ENCODE peak calls at places on chromosomes 11 and 22, in four cellular contexts. J is uterus, H is ovary, M is spleen. S is an unnamed sample. For H3K4me1 and H3K27me3, the result is how much of the 10 kb centered on the place peaks cover.

GRCh38 chr11:111064118-111064517 is 181.4 kb upstream of the POU2AF2 start:
- DNase-seq in J (no peak), H (no peak), M (no peak), S (no peak)

GRCh38 chr11:6438979-6439571 is 1.7 kb downstream of the HPX start:
- DNase-seq in J (peak), H (no peak), M (no peak), S (peak)

GRCh38 chr11:79328402-79328801 is 112.4 kb downstream of the TENM4 start:
- DNase-seq in J (no peak), H (no peak), M (no peak), S (no peak)

GRCh38 chr11:1242289-1242688 is 19.4 kb downstream of the MUC5B start:
- DNase-seq in J (no peak), H (no peak), M (no peak), S (no peak)

GRCh38 chr11:6418958-6419611 is at the start of gene APBB1:
- DNase-seq in J (peak), H (peak), M (peak), S (peak)

GRCh38 chr11:98036810-98037209 is 983.9 kb upstream of the CNTN5 start:
- DNase-seq in J (no peak), H (no peak), M (no peak), S (no peak)

GRCh38 chr22:17781319-17782031 is 7.2 kb upstream of the BID start:
- DNase-seq in J (no peak), H (no peak), M (no peak), S (no peak)

GRCh38 chr11:113313601-113314000 is 782 bp upstream of the TTC12 start:
- DNase-seq in J (no peak), H (no peak), M (no peak), S (no peak)

GRCh38 chr11:134359646-134360045 is 27.9 kb downstream of the GLB1L2 start:
- DNase-seq in J (no peak), H (no peak), M (peak), S (no peak)

GRCh38 chr11:34633990-34634725 is 13.3 kb downstream of the EHF start:
- DNase-seq in J (no peak), H (no peak), M (no peak), S (no peak)

GRCh38 chr11:44718612-44719390 is 8.0 kb upstream of the TSPAN18 start:
- DNase-seq in J (no peak), H (no peak), M (no peak), S (no peak)

GRCh38 chr11:122556605-122557004 is 98.9 kb upstream of the UBASH3B start:
- DNase-seq in J (no peak), H (no peak), M (peak), S (no peak)

GRCh38 chr11:66848671-66849500 is 5.6 kb downstream of the RCE1 start:
- DNase-seq in J (peak), H (no peak), M (peak), S (no peak)

GRCh38 chr22:46057762-46058420 is 80.9 kb upstream of the WNT7B start:
- DNase-seq in J (peak), H (peak), M (peak), S (no peak)

GRCh38 chr11:134592391-134592990 is 180.4 kb upstream of the B3GAT1 start:
- DNase-seq in J (no peak), H (no peak), M (no peak), S (no peak)

GRCh38 chr11:36280531-36280930 is 8.7 kb downstream of the COMMD9 start:
- DNase-seq in J (no peak), H (no peak), M (no peak), S (no peak)

GRCh38 chr11:99670268-99670667 is 649.5 kb downstream of the CNTN5 start:
- DNase-seq in J (no peak), H (no peak), M (no peak), S (no peak)

GRCh38 chr11:9784602-9785315 is 120.9 kb downstream of the SWAP70 start:
- DNase-seq in J (no peak), H (no peak), M (no peak), S (no peak)

GRCh38 chr11:9787260-9787659 is 123.4 kb downstream of the SWAP70 start:
- DNase-seq in J (no peak), H (no peak), M (no peak), S (no peak)

GRCh38 chr11:9790703-9791102 is 126.8 kb downstream of the SWAP70 start:
- DNase-seq in J (no peak), H (no peak), M (no peak), S (no peak)

GRCh38 chr11:9789919-9790318 is 126.0 kb downstream of the SWAP70 start:
- DNase-seq in J (no peak), H (no peak), M (no peak), S (no peak)

DNA sequence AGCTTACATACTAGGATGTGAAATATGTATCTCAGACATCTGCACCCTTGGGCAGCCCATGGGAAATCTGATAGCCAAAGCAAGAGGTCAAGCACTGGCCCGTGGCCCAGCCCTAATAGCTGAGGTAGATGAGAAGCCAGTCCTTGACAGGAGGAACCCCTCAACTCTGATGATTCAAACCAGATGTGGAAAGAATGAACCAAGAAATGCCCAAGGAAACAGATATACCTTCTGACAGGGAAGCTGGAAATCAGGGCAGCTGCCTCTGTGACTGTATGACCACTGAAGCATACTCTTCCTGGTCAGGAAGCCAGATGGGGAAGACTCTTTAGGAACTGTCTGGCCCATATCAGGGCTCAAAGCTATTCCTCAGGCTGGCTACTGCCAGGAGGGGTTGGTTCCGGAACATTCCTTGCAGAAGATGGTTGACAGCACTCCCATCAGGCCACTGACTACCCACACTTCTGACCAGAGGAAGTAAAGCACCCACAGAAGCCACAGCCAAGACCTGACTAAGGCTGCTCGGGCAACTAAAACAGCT is 124.2 kb downstream of the SWAP70 start:
- DNase-seq in J (peak), H (no peak), M (no peak), S (peak)
- H3K4me1 ChIP-seq in J (under half), H (under half), M (under half), S (under half)

DNA sequence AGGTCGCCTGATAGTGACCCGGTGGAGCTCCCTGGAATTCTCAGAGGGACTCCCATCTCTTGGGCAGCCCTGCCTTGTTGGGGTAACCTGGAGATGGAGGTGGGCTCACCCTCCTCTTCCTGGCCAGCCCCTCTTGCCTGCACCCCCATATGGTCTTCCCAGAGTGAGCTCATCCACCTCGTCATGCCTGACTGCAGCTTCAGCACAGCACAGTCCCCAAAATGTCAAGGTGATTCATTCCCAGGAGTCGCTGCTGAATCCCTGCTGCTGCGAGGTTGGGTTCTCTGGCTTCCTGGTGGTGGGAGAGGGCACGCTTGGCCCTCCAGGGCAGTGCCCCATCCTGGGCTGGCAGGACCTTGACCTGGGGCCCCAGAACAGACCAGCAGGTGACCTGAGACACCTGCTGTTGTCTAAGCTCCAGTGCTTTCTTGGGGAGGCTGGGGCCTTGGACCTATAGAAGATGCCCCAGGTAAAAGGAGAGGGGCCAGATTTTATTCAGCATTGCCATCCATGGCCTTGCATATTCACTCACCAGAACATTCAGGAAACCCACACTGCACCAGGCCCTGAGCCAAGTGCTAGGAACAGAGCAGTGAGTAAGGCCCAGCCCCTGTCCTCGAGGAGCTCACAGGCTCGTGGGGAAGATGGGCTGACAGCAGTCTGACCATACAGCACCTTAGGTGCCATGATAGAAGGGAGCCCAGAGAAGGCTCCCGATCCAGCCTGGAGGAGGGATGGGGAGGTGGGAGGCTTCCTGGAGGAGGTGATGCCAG is 72.9 kb downstream of the CACNA1I start:
- DNase-seq in J (no peak), H (no peak), M (no peak), S (no peak)
- H3K27me3 ChIP-seq in J (under half), H (under half), M (half or more), S (under half)

DNA sequence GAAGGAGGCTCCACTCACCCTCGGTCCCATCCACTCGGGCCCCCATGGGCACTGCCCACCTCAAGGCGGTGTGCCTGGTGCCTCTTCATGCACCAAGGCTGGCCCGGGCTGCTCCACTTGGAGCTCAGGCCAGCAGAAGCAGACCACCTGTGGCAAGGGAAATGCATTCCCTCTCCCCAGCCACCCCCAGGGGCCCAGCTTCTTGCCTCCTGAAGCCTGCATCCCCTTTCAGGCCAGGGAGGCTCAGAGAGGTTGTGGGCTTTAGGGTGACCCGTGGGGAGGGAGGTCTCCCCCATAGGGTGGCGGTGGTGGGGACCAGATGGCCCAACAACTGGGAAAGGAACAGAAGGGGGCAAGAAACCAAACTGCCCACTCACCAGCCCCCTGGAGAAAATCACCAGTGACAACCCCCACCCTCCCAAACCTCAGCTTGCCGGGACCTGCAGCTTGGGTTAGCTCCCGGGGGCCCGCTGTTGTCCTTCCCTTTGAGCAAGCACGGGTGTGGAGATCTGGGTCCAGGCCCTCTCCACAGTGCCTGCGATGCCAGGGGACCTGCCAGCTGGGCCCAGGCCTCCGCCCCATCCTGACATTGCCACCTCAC is 8.4 kb downstream of the CBX6 start:
- DNase-seq in J (no peak), H (peak), M (peak), S (no peak)
- TF ChIP-seq POLR2A in J (no peak), H (no peak), M (no peak), S (no peak)

DNA sequence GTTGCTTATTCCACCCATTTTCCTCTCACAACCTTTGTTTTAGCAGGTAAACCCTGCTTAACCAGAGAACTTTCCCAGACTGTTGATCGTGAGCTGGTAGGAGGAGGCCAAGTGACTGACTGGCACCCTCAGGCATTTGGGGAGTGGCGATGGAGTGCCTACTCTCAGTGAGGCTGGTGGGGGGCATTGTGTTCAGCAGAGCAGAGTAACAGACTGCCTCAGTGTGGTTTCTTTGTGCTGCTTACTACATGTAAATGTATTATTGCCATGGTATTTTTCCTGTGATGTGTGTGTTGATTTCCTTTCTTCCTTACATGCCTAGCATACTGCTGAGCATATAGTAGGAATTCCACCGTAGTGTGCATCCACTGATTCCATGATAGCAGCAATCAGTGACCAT is 2.6 kb downstream of the MARK2 start:
- DNase-seq in J (no peak), H (no peak), M (no peak), S (no peak)
- H3K4me1 ChIP-seq in J (under half), H (under half), M (half or more), S (under half)

DNA sequence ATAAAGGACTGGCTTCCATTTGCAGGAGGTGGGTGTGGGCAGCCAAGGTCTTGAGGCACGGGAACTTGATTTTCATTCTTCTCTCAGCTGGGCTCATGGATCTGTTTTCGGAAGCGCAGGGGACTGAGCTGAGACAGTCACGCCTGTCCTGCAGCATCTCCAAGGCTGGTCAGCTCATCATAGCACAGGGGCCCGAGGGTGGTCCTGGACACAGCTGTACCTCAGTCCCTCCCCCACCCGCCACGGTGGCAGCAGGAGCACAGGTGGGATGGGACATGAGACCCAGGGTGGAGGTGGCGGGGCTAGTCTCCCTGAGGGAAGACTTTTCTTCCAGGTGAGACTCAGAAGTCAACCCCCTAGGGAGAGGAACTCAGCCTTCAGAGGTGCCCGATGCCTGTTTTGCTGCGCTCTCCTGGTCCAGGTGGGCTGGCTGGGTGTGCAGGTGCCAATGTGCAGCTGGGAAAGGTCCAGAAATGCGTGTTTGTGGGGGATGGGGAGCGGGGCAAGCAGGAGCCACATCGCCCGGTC is 3.7 kb downstream of the ADAMTS8 start:
- DNase-seq in J (no peak), H (no peak), M (no peak), S (no peak)
- H3K27me3 ChIP-seq in J (under half), H (under half), M (half or more), S (under half)

DNA sequence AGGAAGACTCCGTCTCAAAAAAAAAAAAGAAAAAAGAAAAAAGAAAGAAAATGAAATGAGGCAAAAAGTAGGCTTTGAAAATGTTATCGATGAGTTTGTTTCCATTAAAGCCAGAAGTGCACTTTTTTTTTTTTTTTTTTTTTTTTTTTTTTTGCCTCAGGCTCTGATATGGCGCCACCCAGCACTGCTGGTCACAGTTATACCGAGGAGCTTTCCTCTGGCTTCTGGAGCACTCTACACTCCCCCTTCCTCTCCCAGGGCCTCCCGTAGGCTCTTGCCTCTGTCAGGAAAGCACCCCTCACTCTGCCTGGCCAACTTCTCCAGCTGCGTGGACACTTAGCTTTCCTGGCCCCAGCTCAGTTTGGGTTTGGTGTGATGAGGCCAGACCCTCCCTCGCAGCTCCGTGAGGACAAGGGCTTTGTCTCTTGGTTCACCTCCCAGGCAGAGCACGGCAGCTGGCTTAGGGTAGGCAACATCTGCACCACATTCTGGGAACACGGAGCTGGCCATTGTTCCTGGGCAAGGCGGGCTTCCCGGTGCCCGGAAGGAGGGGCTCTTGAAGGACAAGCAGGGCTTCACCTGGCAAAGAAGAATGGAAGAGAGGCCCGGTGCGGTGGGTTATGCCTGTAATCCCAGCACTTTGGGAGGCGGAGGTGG is 16.9 kb downstream of the FADS2 start:
- DNase-seq in J (no peak), H (no peak), M (no peak), S (no peak)
- TF ChIP-seq POLR2A in J (no peak), H (no peak), M (no peak), S (no peak)

GRCh38 chr11:65641233-65642013 is 3.5 kb downstream of the SIPA1 start:
- DNase-seq in J (no peak), H (no peak), M (peak), S (no peak)
- H3K4me1 ChIP-seq in J (under half), H (under half), M (half or more), S (under half)

GRCh38 chr11:12174145-12175143 is 64.1 kb downstream of the MICAL2 start:
- DNase-seq in J (no peak), H (no peak), M (no peak), S (no peak)

GRCh38 chr11:12170984-12171383 is 60.6 kb downstream of the MICAL2 start:
- DNase-seq in J (peak), H (no peak), M (no peak), S (peak)

GRCh38 chr11:12171921-12172320 is 61.5 kb downstream of the MICAL2 start:
- DNase-seq in J (no peak), H (no peak), M (no peak), S (no peak)

GRCh38 chr11:12172493-12173013 is 62.2 kb downstream of the MICAL2 start:
- DNase-seq in J (no peak), H (no peak), M (no peak), S (no peak)

GRCh38 chr11:12173111-12173510 is 62.7 kb downstream of the MICAL2 start:
- DNase-seq in J (no peak), H (no peak), M (no peak), S (no peak)
- H3K27me3 ChIP-seq in J (under half), H (under half), M (under half), S (under half)

GRCh38 chr22:42614312-42615091 is at the start of gene POLDIP3:
- DNase-seq in J (peak), H (peak), M (peak), S (peak)
- TF ChIP-seq POLR2A in J (peak), H (peak), M (peak), S (peak)